ENCODE peak calls at places on chromosomes 12 and 14, in six cellular contexts. K is foreskin keratinocyte; F is CD8-positive, alpha-beta memory T cell; T is thoracic aorta; U is GM23248; Z is aorta. I is an unnamed sample.

GRCh38 chr14:69261761-69262331 is 1.9 kb downstream of the GALNT16 start:
- DNase-seq in Z (no peak), F (no peak), T (no peak), K (no peak), U (peak; percentile 55), I (peak; percentile 54)

GRCh38 chr14:94474581-94475031 is 1.4 kb downstream of the SERPINA9 start:
- DNase-seq in Z (no peak), T (no peak), K (peak; percentile 75), F (no peak), U (peak; percentile 12), I (no peak)

GRCh38 chr12:78916845-78917480 is 52.4 kb downstream of the SYT1 start:
- DNase-seq in U (peak; percentile 4), T (no peak), F (no peak), Z (no peak), K (peak; percentile 69), I (no peak)

GRCh38 chr14:42002139-42002538 is 395.5 kb downstream of the LRFN5 start:
- DNase-seq in F (no peak), T (no peak), Z (no peak), U (peak; percentile 9), K (peak; percentile 52), I (no peak)

GRCh38 chr14:77098470-77099353 is 654 bp downstream of the CIPC start:
- DNase-seq in T (peak; percentile 63), Z (peak; percentile 84), U (peak; percentile 57), F (peak; percentile 62), K (no peak), I (peak; percentile 80)

GRCh38 chr12:11067514-11067913 is 5.4 kb upstream of the TAS2R46 start:
- DNase-seq in U (peak; percentile 23), T (no peak), F (no peak), Z (peak; percentile 49), K (no peak), I (no peak)

GRCh38 chr12:11765421-11765816 is 115.9 kb downstream of the ETV6 start:
- DNase-seq in F (no peak), Z (no peak), U (peak; percentile 4), T (no peak), K (no peak), I (no peak)

GRCh38 chr12:132286912-132287311 is 42.5 kb downstream of the GALNT9 start:
- DNase-seq in F (no peak), Z (no peak), K (no peak), T (no peak), U (peak; percentile 23), I (no peak)

GRCh38 chr12:66664076-66664475 is 14.8 kb downstream of the GRIP1 start:
- DNase-seq in Z (no peak), T (no peak), U (no peak), K (no peak), F (no peak), I (no peak)

GRCh38 chr12:85627584-85627983 is 208.6 kb downstream of the RASSF9 start:
- DNase-seq in F (no peak), Z (no peak), K (peak; percentile 82), T (no peak), U (peak; percentile 80), I (no peak)

GRCh38 chr12:3049596-3050314 is 27.4 kb upstream of the TSPAN9 start:
- DNase-seq in U (no peak), T (no peak), K (no peak), Z (no peak), F (no peak), I (no peak)

GRCh38 chr12:45292486-45293195 is 76.7 kb downstream of the ANO6 start:
- DNase-seq in U (no peak), F (no peak), K (no peak), Z (no peak), T (no peak), I (no peak)

GRCh38 chr12:110686294-110686903 is 2.5 kb downstream of the HVCN1 start:
- DNase-seq in F (no peak), K (no peak), T (no peak), U (no peak), Z (no peak), I (no peak)

GRCh38 chr12:51028126-51028810 is 2.1 kb upstream of the SLC11A2 start:
- DNase-seq in T (no peak), U (peak; percentile 77), F (no peak), Z (no peak), K (peak; percentile 77), I (no peak)

GRCh38 chr12:55673638-55674037 is 34.1 kb downstream of the ITGA7 start:
- DNase-seq in T (no peak), K (no peak), F (no peak), Z (no peak), U (no peak), I (no peak)

GRCh38 chr14:99887407-99887806 is 94.2 kb downstream of the EML1 start:
- DNase-seq in Z (no peak), F (no peak), T (no peak), K (no peak), U (no peak), I (no peak)

GRCh38 chr14:55777867-55778266 is 197.9 kb downstream of the KTN1 start:
- DNase-seq in Z (no peak), T (no peak), U (no peak), K (no peak), F (no peak), I (no peak)

DNA sequence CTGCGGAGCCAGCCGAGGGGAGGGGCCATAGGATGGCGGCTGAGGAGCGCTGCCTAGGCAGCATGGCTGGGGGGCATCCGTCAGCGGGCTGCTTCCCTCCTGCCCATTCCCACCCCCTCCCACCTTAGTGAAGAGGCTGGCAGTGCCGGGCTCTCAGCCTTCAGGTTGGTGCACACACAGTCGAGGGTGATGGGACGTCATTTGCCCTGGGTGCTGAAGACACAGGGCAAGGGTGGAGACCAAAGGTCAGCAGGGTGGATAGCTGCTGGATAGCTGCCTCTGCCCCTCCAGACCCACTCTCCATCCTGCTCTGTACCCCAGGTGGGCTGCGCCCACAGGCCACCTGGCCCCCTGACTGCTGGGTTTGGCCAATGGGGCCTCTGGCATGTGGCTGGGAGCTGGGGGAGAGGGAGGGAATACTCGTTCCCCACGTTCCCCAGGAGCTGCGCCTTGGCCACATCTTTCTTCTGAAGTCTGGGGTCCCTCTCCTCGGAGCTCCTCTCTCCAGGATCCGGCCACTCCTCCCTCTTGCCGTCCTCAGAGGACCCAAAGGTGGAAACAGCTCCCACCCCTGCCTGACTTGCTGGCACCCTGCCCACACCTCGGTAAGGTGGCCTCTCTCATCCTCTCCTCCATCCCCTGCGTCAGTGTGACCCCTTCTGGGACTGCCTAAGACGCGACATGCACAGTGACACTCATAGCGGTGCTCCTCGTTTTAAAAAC is 11.2 kb upstream of the CDC42BPB start:
- DNase-seq in T (no peak), F (no peak), Z (peak; percentile 39), U (no peak), K (no peak), I (no peak)
- H3K4me1 ChIP-seq in T (no peaks in the 10 kb centered on the region), F (no peaks in the 10 kb centered on the region), Z (no peaks in the 10 kb centered on the region), U (peaks cover 12% of the 10 kb centered on the region), K (peaks cover 12% of the 10 kb centered on the region), I (peaks cover 10% of the 10 kb centered on the region)

DNA sequence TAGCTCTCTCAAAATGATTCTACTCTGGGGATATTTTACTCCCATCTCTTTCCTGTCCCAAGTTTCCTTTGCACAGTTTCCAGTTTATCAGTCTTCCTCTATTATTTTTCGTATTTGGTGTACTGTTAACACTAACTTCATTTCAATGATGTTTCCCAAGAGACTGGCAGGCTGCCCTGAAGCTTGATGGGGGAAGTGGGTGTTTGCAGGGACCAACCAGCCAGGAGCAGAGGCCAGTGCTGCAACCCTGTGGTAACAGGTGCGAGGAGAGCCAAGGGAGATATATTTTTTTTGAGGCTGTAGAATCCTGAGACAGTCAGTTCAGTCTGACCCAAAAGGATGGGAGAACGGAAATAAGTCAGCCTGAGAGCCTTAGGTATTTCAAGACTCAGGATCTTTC is 11.8 kb upstream of the CEBPE start:
- DNase-seq in T (no peak), K (no peak), F (no peak), Z (no peak), U (no peak), I (peak; percentile 54)
- H3K27ac ChIP-seq in T (no peak overlapping the region), K (no peak overlapping the region), F (no peak overlapping the region), Z (no peak overlapping the region), U (no peak overlapping the region), I (no peak overlapping the region)

DNA sequence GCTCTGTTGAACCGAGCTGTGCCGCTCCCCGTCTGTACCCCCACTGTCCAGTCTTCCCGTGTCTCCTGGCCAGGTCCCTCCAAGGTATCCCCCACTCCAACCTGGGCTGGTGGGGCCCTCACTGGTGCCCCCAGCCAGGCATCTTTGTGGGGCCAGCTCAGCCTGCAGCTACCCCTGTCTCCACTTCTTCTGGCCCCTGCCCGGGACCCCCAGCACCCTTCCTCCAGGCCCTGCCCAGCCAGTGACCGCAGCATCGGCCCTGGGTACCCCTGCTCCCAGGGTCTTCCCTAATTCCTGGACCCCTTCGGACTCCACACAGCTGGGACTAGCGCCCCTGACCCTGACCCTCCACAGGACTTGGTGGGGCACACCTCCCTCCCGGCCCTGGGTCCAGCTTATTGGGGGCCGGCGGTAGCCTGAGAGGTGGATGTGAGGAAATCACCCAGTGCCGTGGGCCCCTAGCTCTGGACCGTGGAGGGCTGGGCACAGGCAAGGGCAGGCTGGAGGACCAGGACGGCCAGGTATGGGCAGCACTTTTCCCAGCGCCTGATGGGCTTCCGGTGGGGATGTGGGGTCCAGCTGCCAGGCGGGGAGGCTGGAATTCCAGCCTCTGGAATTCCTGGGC is 4.1 kb upstream of the CRIP1 start:
- DNase-seq in U (no peak), F (peak; percentile 50), T (no peak), Z (no peak), K (no peak), I (no peak)
- H3K4me1 ChIP-seq in U (peaks cover 18% of the 10 kb centered on the region), F (peaks cover 72% of the 10 kb centered on the region), T (peaks cover 38% of the 10 kb centered on the region), Z (no peaks in the 10 kb centered on the region), K (peaks cover 5% of the 10 kb centered on the region), I (peaks cover 92% of the 10 kb centered on the region)

GRCh38 chr12:89864419-89864818 is 155.8 kb upstream of the ATP2B1 start:
- DNase-seq in Z (no peak), K (no peak), U (no peak), F (no peak), T (no peak), I (no peak)

GRCh38 chr12:89862511-89863331 is 154.1 kb upstream of the ATP2B1 start:
- DNase-seq in T (no peak), K (no peak), F (peak; percentile 67), Z (peak; percentile 51), U (no peak), I (peak; percentile 42)

GRCh38 chr12:89863332-89863938 is 154.8 kb upstream of the ATP2B1 start:
- DNase-seq in T (no peak), F (peak; percentile 85), K (no peak), U (no peak), Z (no peak), I (no peak)

GRCh38 chr12:89861086-89861485 is 152.4 kb upstream of the ATP2B1 start:
- DNase-seq in Z (no peak), U (no peak), K (no peak), F (no peak), T (no peak), I (no peak)

GRCh38 chr12:89863968-89864367 is 155.3 kb upstream of the ATP2B1 start:
- DNase-seq in T (no peak), Z (no peak), K (no peak), U (no peak), F (peak; percentile 59), I (no peak)
- H3K27ac ChIP-seq in T (no peak overlapping the region), Z (no peak overlapping the region), K (no peak overlapping the region), U (no peak overlapping the region), F (peak overlapping the region; percentile 78), I (peak overlapping the region; percentile 69)

I was measured in heart left ventricle.